ENCODE peak calls at places on chromosomes 4 and X, in nine cellular contexts. R is upper lobe of left lung; S is stimulated activated CD8-positive, alpha-beta memory T cell treated with anti-CD3 and anti-CD28 coated beads, Interleukin-7, amount 100 ng/mL, for 1 hour; P is activated CD4-positive, alpha-beta T cell treated with anti-CD3 and anti-CD28 coated beads, Interleukin-2, amount 10 ng/mL, durations not matched to agents 7 days and 5 days; D is activated B cell treated with CpG ODN at 0.5 μM for 24 hours; L is RPMI7951; B is NCI-H1092 treated with DMSO at 0.1 percent for 48 hours; V is RPMI8226; U is ELR. K is an unnamed sample.
A peak's percentile ranks its signal among the peaks of the same experiment; 100 is the strongest.

GRCh38 chrX:151975228-151975593 is 735 bp upstream of the GABRE start:
- DNase-seq in B (no peak), L (no peak), V (no peak), S (no peak), R (no peak), P (no peak), D (no peak), U (no peak), K (no peak)

GRCh38 chrX:22196151-22196550 is 76.6 kb upstream of the CBLL2 start:
- DNase-seq in L (peak; percentile 65), U (no peak), S (no peak), P (no peak), B (no peak), R (no peak), D (no peak), V (no peak), K (no peak)

GRCh38 chr4:74969507-74970474 is 36.9 kb downstream of the PARM1 start:
- DNase-seq in V (no peak), D (no peak), S (no peak), R (no peak), B (no peak), U (peak; percentile 2), P (no peak), L (peak; percentile 5), K (no peak)

GRCh38 chr4:86815653-86816052 is 33.5 kb downstream of the SLC10A6 start:
- DNase-seq in R (no peak), B (no peak), V (no peak), U (no peak), S (no peak), L (no peak), D (no peak), P (no peak), K (no peak)

GRCh38 chr4:184289179-184289535 is 71.5 kb upstream of the ENPP6 start:
- DNase-seq in R (no peak), B (no peak), V (no peak), S (no peak), D (no peak), L (no peak), P (no peak), U (no peak), K (no peak)

GRCh38 chr4:123587983-123588494 is 191.4 kb downstream of the SPRY1 start:
- DNase-seq in U (peak; percentile 66), P (no peak), S (no peak), R (no peak), B (no peak), D (no peak), V (no peak), L (peak; percentile 96), K (no peak)

GRCh38 chrX:30702736-30703135 is 49.5 kb downstream of the GK start:
- DNase-seq in R (no peak), S (no peak), D (no peak), U (peak; percentile 54), L (peak; percentile 28), B (no peak), P (no peak), V (no peak), K (no peak)

GRCh38 chrX:96453139-96453538 is 231.5 kb upstream of the DIAPH2 start:
- DNase-seq in P (no peak), U (no peak), R (no peak), L (no peak), V (no peak), S (no peak), D (no peak), B (no peak), K (no peak)

GRCh38 chr4:128604840-128605239 is 204.7 kb upstream of the JADE1 start:
- DNase-seq in D (no peak), B (no peak), L (no peak), S (no peak), R (no peak), P (no peak), U (peak; percentile 70), V (no peak), K (no peak)

GRCh38 chr4:108264693-108265092 is 96.0 kb upstream of the LEF1 start:
- DNase-seq in B (no peak), U (no peak), S (no peak), P (no peak), V (no peak), L (no peak), R (no peak), D (no peak), K (no peak)